ENCODE peak calls at places on chromosomes 12 and 14, in four cellular contexts. O is endodermal cell, P is esophagus squamous epithelium, Q is suprapubic skin. A is an unnamed sample. For H3K36me3, the result is how much of the 10 kb centered on the place peaks cover.

GRCh38 chr14:98077176-98077575 is 1194.8 kb downstream of the BCL11B start:
- DNase-seq in Q (no peak), P (no peak), O (no peak), A (no peak)

GRCh38 chr12:91810531-91810930 is 335.1 kb downstream of the BTG1 start:
- DNase-seq in P (no peak), Q (no peak), O (no peak), A (no peak)

GRCh38 chr12:62629413-62629812 is 162.8 kb downstream of the MON2 start:
- DNase-seq in Q (no peak), P (no peak), O (peak), A (no peak)

GRCh38 chr14:91108941-91109611 is 4.8 kb upstream of the DGLUCY start:
- DNase-seq in P (no peak), O (no peak), Q (peak), A (no peak)

GRCh38 chr14:72781476-72782181 is 112.3 kb downstream of the DPF3 start:
- DNase-seq in P (no peak), Q (no peak), O (peak), A (no peak)

GRCh38 chr14:32709072-32709471 is 229.6 kb upstream of the NPAS3 start:
- DNase-seq in O (no peak), P (no peak), Q (no peak), A (no peak)

GRCh38 chr12:946212-946611 is 3.3 kb downstream of the RAD52 start:
- DNase-seq in O (no peak), P (no peak), Q (no peak), A (no peak)

GRCh38 chr14:89356496-89356895 is 60.5 kb downstream of the FOXN3 start:
- DNase-seq in P (no peak), Q (no peak), O (no peak), A (no peak)

GRCh38 chr14:54094765-54095164 is 138.1 kb upstream of the BMP4 start:
- DNase-seq in P (no peak), O (no peak), Q (no peak), A (no peak)

GRCh38 chr12:23008613-23009012 is 383.6 kb downstream of the ETNK1 start:
- DNase-seq in O (no peak), Q (no peak), P (no peak), A (no peak)

GRCh38 chr12:122834921-122835692 is at the start of gene HIP1R:
- DNase-seq in O (peak), Q (peak), P (no peak), A (no peak)

GRCh38 chr12:107884769-107885694 is 110.5 kb downstream of the ASCL4 start:
- DNase-seq in O (peak), P (peak), Q (no peak), A (no peak)

GRCh38 chr14:60079723-60080122 is 12.0 kb upstream of the PCNX4 start:
- DNase-seq in Q (no peak), P (no peak), O (no peak), A (no peak)

GRCh38 chr14:87002831-87003230 is 990.2 kb downstream of the GALC start:
- DNase-seq in Q (no peak), P (no peak), O (no peak), A (no peak)

GRCh38 chr14:68893566-68893965 is 85.5 kb downstream of the ACTN1 start:
- DNase-seq in Q (no peak), O (no peak), P (no peak), A (no peak)

GRCh38 chr14:68892961-68893360 is 86.1 kb downstream of the ACTN1 start:
- DNase-seq in O (no peak), Q (no peak), P (no peak), A (no peak)

GRCh38 chr14:68894123-68894522 is 85.0 kb downstream of the ACTN1 start:
- DNase-seq in O (no peak), Q (no peak), P (no peak), A (no peak)

GRCh38 chr14:68890173-68890931 is 88.8 kb downstream of the ACTN1 start:
- DNase-seq in Q (peak), O (no peak), P (no peak), A (no peak)

DNA sequence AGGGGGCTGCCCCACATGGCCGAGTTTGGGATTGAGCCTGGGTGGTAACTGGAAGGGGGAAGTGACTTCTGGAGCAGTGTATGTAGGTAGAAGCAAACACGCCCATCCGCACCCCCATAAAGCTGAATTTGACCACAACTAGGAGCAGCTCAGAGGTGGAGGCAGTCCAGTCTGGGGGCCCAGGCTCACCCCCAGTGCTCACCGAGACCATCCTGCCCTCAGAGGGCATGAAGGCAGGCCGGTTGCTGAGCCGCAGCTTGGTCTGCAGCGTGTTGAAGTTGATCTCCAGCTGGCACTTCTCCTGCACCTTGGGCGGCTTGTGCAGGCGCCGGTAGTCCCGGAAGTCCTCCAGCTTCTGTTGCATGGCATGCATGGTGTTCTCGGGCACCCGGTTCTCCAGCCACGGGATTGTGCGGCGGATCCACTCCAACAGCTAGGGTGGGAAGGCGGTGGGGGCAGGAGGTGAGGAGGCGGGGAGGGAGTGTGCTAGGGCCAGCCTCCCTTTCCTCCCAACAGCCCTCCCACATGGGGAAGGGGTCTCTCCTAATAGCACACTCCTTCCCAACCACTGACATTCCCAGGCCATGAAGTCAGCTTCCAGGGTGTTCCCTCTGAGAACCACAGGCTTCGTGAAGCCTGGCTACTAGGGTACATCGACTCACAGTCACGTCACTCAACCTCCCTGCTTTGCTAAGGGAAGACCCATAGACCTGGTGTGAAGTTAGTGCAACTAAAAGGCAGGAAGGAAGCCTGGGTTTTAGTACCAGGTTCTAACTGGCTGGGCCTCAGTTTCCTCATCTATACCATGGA is 87.0 kb downstream of the ACTN1 start:
- DNase-seq in Q (peak), P (no peak), O (no peak), A (no peak)
- H3K36me3 ChIP-seq in Q (half or more), P (half or more), O (half or more), A (half or more)

GRCh38 chr12:57715786-57716185 is 21.9 kb downstream of the OS9 start:
- DNase-seq in Q (no peak), P (no peak), O (no peak), A (no peak)

GRCh38 chr12:57717846-57718640 is 20.5 kb downstream of the AGAP2 start:
- DNase-seq in O (no peak), P (no peak), Q (no peak), A (no peak)

GRCh38 chr12:57718641-57719528 is 19.7 kb downstream of the AGAP2 start:
- DNase-seq in Q (no peak), P (no peak), O (no peak), A (no peak)

GRCh38 chr12:57716305-57716704 is 22.2 kb downstream of the AGAP2 start:
- DNase-seq in Q (no peak), O (no peak), P (no peak), A (no peak)

GRCh38 chr12:57717131-57717530 is 21.4 kb downstream of the AGAP2 start:
- DNase-seq in O (no peak), Q (no peak), P (no peak), A (no peak)
- H3K36me3 ChIP-seq in O (under half), Q (half or more), P (half or more), A (half or more)

DNA sequence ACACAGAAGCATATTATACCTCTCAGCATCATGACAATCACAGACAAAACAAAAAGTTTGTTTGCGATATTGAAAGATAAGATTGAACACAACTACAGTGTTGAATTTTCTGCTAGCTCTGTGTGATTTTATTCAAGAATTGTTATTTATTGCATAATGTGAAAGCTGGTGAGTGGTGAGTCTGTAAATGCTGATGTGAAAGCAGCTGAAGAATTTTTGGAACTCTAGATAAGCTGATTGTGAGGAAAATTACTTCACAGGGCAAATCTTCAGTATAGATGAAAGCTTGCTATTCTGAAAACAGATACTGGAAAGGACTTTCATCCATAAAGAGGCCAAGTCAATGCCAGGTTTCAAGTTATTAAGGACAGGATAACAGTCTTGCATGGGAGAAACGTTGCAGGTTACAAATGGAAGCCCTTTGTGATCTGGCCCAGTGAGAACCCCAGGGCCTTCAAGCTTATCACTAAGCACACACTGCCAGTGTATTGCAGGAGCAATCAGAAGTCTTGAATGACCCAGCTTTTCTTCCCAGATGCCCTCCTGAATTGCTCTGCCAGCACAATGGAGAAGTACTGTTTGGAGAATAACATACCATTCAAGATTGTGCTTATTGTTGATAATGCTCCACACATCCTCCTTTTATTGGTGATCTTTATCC is 153.7 kb downstream of the PCNX1 start:
- DNase-seq in O (peak), Q (no peak), P (no peak), A (no peak)
- H3K36me3 ChIP-seq in O (half or more), Q (half or more), P (under half), A (half or more)

DNA sequence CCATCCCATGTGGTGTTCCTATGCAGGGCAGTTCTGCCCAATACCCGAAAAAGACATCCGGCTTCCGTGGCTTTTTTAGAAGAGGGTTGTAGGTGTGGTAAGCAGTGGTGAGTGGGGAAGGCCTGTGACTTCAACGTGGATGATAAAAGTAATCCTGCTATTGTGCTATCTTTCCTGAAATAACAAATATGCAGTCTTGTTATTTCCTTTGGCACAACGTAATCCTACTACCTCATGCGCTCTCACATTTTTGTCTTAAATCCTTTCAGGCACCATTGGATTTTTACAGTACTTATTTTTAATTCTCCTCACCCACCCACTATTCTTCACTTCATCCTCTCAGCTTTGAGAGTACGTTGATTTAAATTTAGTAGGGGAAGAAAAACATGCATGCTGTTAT is 96.8 kb downstream of the IPO8 start:
- DNase-seq in Q (no peak), P (no peak), O (no peak), A (no peak)
- H3K36me3 ChIP-seq in Q (under half), P (under half), O (under half), A (under half)

DNA sequence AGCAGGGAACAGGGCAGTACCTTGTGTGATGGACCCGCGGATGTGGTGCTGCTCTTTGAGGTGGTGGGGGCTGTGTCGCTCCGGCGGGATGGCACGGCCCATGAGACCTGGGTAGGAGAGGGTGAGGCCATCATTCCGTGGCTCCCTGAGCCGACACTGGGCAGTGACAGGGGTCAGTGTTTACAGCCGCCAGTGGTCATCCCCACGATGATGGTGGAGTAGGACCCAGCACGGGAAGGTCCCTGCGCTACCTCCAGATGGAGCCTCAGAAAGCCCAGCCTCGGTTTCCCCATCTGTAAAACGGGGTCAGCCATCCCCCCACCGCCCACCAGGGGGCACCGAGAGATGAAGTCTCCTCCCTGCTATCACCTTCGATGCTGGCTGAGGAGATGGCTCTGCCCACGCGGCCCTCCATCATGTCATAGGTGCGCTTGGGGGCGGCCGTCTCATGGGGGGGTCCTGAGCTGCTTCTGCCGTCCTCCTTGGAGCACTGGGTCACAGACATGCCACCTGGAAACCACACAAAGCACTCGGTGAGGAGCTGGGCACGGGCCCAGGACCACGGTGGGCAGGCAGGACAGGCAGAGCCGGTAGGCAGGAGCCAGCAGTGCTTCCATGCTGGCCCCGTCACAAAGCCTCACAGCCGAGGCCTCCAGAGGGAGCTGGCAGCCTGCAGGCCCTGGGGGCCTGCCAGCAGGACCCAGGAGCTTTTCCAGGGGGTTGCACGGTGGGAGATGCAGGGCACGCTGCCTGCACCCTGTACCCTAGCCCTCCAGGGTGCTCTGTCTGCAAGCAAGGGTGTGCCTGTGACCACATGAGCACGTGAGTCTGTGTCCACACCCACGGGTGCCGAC is 53.1 kb downstream of the RFLNA start:
- DNase-seq in O (peak), P (no peak), Q (no peak), A (no peak)
- H3K36me3 ChIP-seq in O (half or more), P (half or more), Q (half or more), A (half or more)